ENCODE peak calls at places on chromosomes 11 and 22, in six cellular contexts. S is A172, Y is DMS53, G is HFF-Myc, Q is H9, W is anterior cingulate cortex. I is an unnamed sample.

GRCh38 chr22:28207281-28208030 is 288.4 kb upstream of the PITPNB start:
- DNase-seq in S (no peak), Y (no peak), G (no peak), Q (no peak), W (no peak), I (no peak)

GRCh38 chr22:21778705-21779363 is 43.2 kb upstream of the YPEL1 start:
- DNase-seq in S (peak), Y (no peak), G (peak), Q (no peak), W (no peak), I (no peak)

GRCh38 chr22:49994361-49995058 is 18.1 kb downstream of the IL17REL start:
- DNase-seq in S (no peak), Y (no peak), G (no peak), Q (no peak), W (no peak), I (no peak)

GRCh38 chr11:79274636-79275315 is 166.1 kb downstream of the TENM4 start:
- DNase-seq in S (no peak), Y (no peak), G (peak), Q (no peak), W (no peak), I (no peak)

GRCh38 chr11:86495341-86495740 is 120.7 kb downstream of the CCDC81 start:
- DNase-seq in S (no peak), Y (no peak), G (no peak), Q (no peak), W (no peak), I (no peak)

GRCh38 chr11:12675951-12676711 is 1.9 kb downstream of the TEAD1 start:
- DNase-seq in S (no peak), Y (peak), G (no peak), Q (no peak), W (no peak), I (peak)

GRCh38 chr11:64885367-64886286 is 7.2 kb upstream of the EHD1 start:
- DNase-seq in S (peak), Y (peak), G (no peak), Q (no peak), W (no peak), I (peak)

GRCh38 chr11:107592256-107592655 is 1.3 kb downstream of the ELMOD1 start:
- DNase-seq in S (no peak), Y (no peak), G (no peak), Q (no peak), W (no peak), I (no peak)

GRCh38 chr11:336666-337002 is 16.0 kb upstream of the IFITM3 start:
- DNase-seq in S (no peak), Y (no peak), G (no peak), Q (no peak), W (no peak), I (no peak)

GRCh38 chr11:57345555-57346151 is 7.5 kb downstream of the P2RX3 start:
- DNase-seq in S (peak), Y (peak), G (peak), Q (peak), W (peak), I (peak)

GRCh38 chr11:82967381-82967780 is 65.8 kb downstream of the DDIAS start:
- DNase-seq in S (no peak), Y (no peak), G (no peak), Q (no peak), W (no peak), I (no peak)

GRCh38 chr11:68150029-68150428 is 28.8 kb upstream of the CHKA start:
- DNase-seq in S (peak), Y (no peak), G (no peak), Q (no peak), W (no peak), I (no peak)

GRCh38 chr11:33692013-33692504 is 8.6 kb downstream of the C11orf91 start:
- DNase-seq in S (peak), Y (peak), G (peak), Q (no peak), W (peak), I (peak)

GRCh38 chr11:64742087-64742939 is 1.6 kb downstream of the RASGRP2 start:
- DNase-seq in S (no peak), Y (peak), G (no peak), Q (peak), W (no peak), I (peak)

GRCh38 chr11:91921974-91922373 is 302.6 kb upstream of the FAT3 start:
- DNase-seq in S (peak), Y (peak), G (no peak), Q (no peak), W (no peak), I (peak)

GRCh38 chr22:29032014-29032475 is 29.6 kb downstream of the C22orf31 start:
- DNase-seq in S (no peak), Y (peak), G (no peak), Q (no peak), W (no peak), I (no peak)

GRCh38 chr22:17102297-17102667 is 17.5 kb downstream of the IL17RA start:
- DNase-seq in S (no peak), Y (no peak), G (no peak), Q (no peak), W (no peak), I (no peak)

GRCh38 chr11:75233688-75234295 is 6.8 kb upstream of the TPBGL start:
- DNase-seq in S (peak), Y (peak), G (peak), Q (peak), W (no peak), I (peak)

GRCh38 chr11:13114566-13115465 is 105.7 kb downstream of the RASSF10 start:
- DNase-seq in S (no peak), Y (peak), G (no peak), Q (peak), W (no peak), I (peak)

GRCh38 chr11:22778642-22779041 is 51.0 kb downstream of the SVIP start:
- DNase-seq in S (no peak), Y (peak), G (no peak), Q (no peak), W (no peak), I (peak)

GRCh38 chr11:12482839-12483238 is 105.5 kb downstream of the PARVA start:
- DNase-seq in S (no peak), Y (no peak), G (no peak), Q (no peak), W (no peak), I (no peak)

GRCh38 chr22:42780070-42780540 is 59.4 kb upstream of the A4GALT start:
- DNase-seq in S (peak), Y (peak), G (peak), Q (peak), W (no peak), I (peak)

GRCh38 chr11:134943544-134943943 is 531.5 kb upstream of the B3GAT1 start:
- DNase-seq in S (no peak), Y (no peak), G (no peak), Q (no peak), W (no peak), I (no peak)

GRCh38 chr22:25008666-25009065 is 56.1 kb downstream of the KIAA1671 start:
- DNase-seq in S (no peak), Y (peak), G (no peak), Q (no peak), W (no peak), I (no peak)

GRCh38 chr22:36221799-36222751 is 17.3 kb downstream of the APOL2 start:
- DNase-seq in S (peak), Y (peak), G (no peak), Q (peak), W (no peak), I (peak)

GRCh38 chr11:35404397-35404775 is 15.0 kb downstream of the SLC1A2 start:
- DNase-seq in S (peak), Y (peak), G (peak), Q (peak), W (no peak), I (peak)

GRCh38 chr11:116193321-116194114 is 579.3 kb downstream of the BUD13 start:
- DNase-seq in S (no peak), Y (peak), G (peak), Q (peak), W (no peak), I (peak)

GRCh38 chr11:66328307-66329144 is 7.7 kb downstream of the RIN1 start:
- DNase-seq in S (peak), Y (peak), G (no peak), Q (peak), W (peak), I (peak)

GRCh38 chr22:32796865-32797573 is 4.5 kb upstream of the TIMP3 start:
- DNase-seq in S (peak), Y (peak), G (peak), Q (peak), W (peak), I (peak)

GRCh38 chr11:76592025-76592914 is 78.3 kb downstream of the LRRC32 start:
- DNase-seq in S (no peak), Y (no peak), G (no peak), Q (no peak), W (no peak), I (no peak)

GRCh38 chr22:36334838-36335603 is 52.7 kb downstream of the MYH9 start:
- DNase-seq in S (no peak), Y (peak), G (no peak), Q (no peak), W (peak), I (no peak)

GRCh38 chr11:122398851-122399250 is 256.7 kb upstream of the UBASH3B start:
- DNase-seq in S (no peak), Y (no peak), G (no peak), Q (no peak), W (no peak), I (no peak)

GRCh38 chr11:26753738-26754504 is 32.1 kb upstream of the SLC5A12 start:
- DNase-seq in S (peak), Y (peak), G (peak), Q (peak), W (no peak), I (peak)

GRCh38 chr11:14643697-14644395 is at the start of gene PDE3B:
- DNase-seq in S (peak), Y (peak), G (no peak), Q (peak), W (peak), I (peak)

GRCh38 chr11:17645190-17645970 is 74.0 kb upstream of the MYOD1 start:
- DNase-seq in S (no peak), Y (no peak), G (no peak), Q (no peak), W (no peak), I (no peak)

GRCh38 chr11:60370252-60370810 is 8.0 kb upstream of the MS4A7 start:
- DNase-seq in S (no peak), Y (no peak), G (no peak), Q (no peak), W (no peak), I (no peak)

GRCh38 chr11:44608654-44609027 is 43.2 kb downstream of the CD82 start:
- DNase-seq in S (no peak), Y (no peak), G (no peak), Q (no peak), W (no peak), I (no peak)

GRCh38 chr11:66317766-66318575 is 1.1 kb upstream of the CD248 start:
- DNase-seq in S (no peak), Y (no peak), G (peak), Q (peak), W (no peak), I (no peak)

GRCh38 chr22:25120761-25121212 is 78.9 kb upstream of the CRYBB3 start:
- DNase-seq in S (no peak), Y (no peak), G (no peak), Q (no peak), W (no peak), I (peak)